ENCODE peak calls at places on chromosomes 5 and 9, in ten cellular contexts. L is lower leg skin, T is IMR-90, Q is thyroid gland, M is HepG2, U is A549, C is sigmoid colon, J is upper lobe of left lung, F is gastrocnemius medialis, N is adrenal gland. B is an unnamed sample.
A peak's percentile ranks its signal among the peaks of the same experiment; 100 is the strongest.

GRCh38 chr5:41048986-41049385 is 22.2 kb downstream of the MROH2B start:
- DNase-seq in J (no peak), N (no peak), Q (no peak), L (no peak), C (no peak), T (no peak), U (no peak), F (no peak), M (no peak), B (no peak)

GRCh38 chr5:16787278-16787677 is 148.8 kb downstream of the MYO10 start:
- DNase-seq in N (no peak), F (no peak), C (no peak), Q (peak; percentile 23), J (no peak), L (no peak), T (no peak), M (no peak), U (no peak), B (peak; percentile 42)

GRCh38 chr9:136880651-136881050 is 5.7 kb upstream of the TRAF2 start:
- DNase-seq in M (no peak), Q (no peak), J (no peak), F (no peak), N (no peak), T (no peak), U (no peak), L (no peak), C (no peak), B (no peak)

GRCh38 chr5:142740903-142741302 is 29.3 kb upstream of the ARHGAP26 start:
- DNase-seq in U (no peak), L (no peak), J (no peak), N (no peak), T (no peak), M (no peak), F (peak; percentile 27), Q (no peak), C (no peak), B (no peak)

GRCh38 chr5:54624671-54625583 is 107.4 kb downstream of the SNX18 start:
- DNase-seq in M (no peak), T (peak; percentile 77), Q (no peak), L (no peak), J (no peak), F (no peak), U (no peak), N (no peak), C (no peak), B (no peak)

GRCh38 chr5:154189256-154189818 is 1.2 kb upstream of the GALNT10 start:
- DNase-seq in Q (peak; percentile 64), N (peak; percentile 55), T (no peak), M (no peak), C (peak; percentile 75), L (no peak), J (no peak), F (no peak), U (no peak), B (no peak)

GRCh38 chr9:100465270-100465669 is 7.7 kb upstream of the TMEFF1 start:
- DNase-seq in Q (no peak), N (no peak), L (no peak), U (no peak), T (no peak), F (no peak), J (no peak), C (no peak), M (peak; percentile 81), B (no peak)

GRCh38 chr9:36873247-36873875 is 160.7 kb downstream of the PAX5 start:
- DNase-seq in F (peak; percentile 29), U (peak; percentile 83), C (peak; percentile 67), M (peak; percentile 62), N (peak; percentile 64), L (no peak), T (peak; percentile 49), J (peak; percentile 56), Q (peak; percentile 76), B (peak; percentile 81)

GRCh38 chr5:113163328-113163727 is 186.7 kb downstream of the DCP2 start:
- DNase-seq in L (no peak), C (no peak), F (no peak), M (no peak), T (peak; percentile 36), N (no peak), J (no peak), Q (no peak), U (no peak), B (no peak)

GRCh38 chr9:94150890-94151660 is 66.8 kb downstream of the PTPDC1 start:
- DNase-seq in N (no peak), T (no peak), J (no peak), Q (no peak), M (peak; percentile 27), U (no peak), C (no peak), F (no peak), L (no peak), B (no peak)

GRCh38 chr9:108056083-108056804 is 566.7 kb upstream of the KLF4 start:
- DNase-seq in M (no peak), J (no peak), C (no peak), T (peak; percentile 78), F (no peak), Q (no peak), N (no peak), L (no peak), U (no peak), B (no peak)

GRCh38 chr9:135501261-135502167 is 1.0 kb downstream of the MRPS2 start:
- DNase-seq in M (no peak), L (no peak), N (no peak), J (no peak), U (peak; percentile 83), C (peak; percentile 36), T (no peak), Q (no peak), F (no peak), B (peak; percentile 59)

GRCh38 chr5:131581710-131582109 is 53.3 kb downstream of the RAPGEF6 start:
- DNase-seq in J (no peak), C (no peak), Q (no peak), L (no peak), M (peak; percentile 39), N (no peak), U (no peak), F (no peak), T (no peak), B (no peak)

GRCh38 chr9:76901801-76902200 is 4.1 kb downstream of the PRUNE2 start:
- DNase-seq in U (no peak), F (no peak), N (no peak), J (no peak), T (no peak), Q (no peak), L (no peak), C (peak; percentile 80), M (no peak), B (no peak)

GRCh38 chr5:148653840-148654781 is at the start of gene HTR4:
- DNase-seq in C (peak; percentile 58), F (no peak), Q (no peak), M (no peak), U (no peak), L (no peak), T (no peak), J (no peak), N (peak; percentile 26), B (no peak)

GRCh38 chr5:79976759-79977515 is 14.1 kb downstream of the MTX3 start:
- DNase-seq in J (no peak), N (no peak), M (no peak), C (no peak), F (no peak), L (no peak), Q (no peak), T (peak; percentile 44), U (no peak), B (no peak)

GRCh38 chr9:79028101-79028500 is 543.7 kb upstream of the TLE4 start:
- DNase-seq in U (no peak), J (no peak), Q (no peak), C (no peak), F (no peak), N (no peak), M (no peak), T (peak; percentile 73), L (no peak), B (no peak)

GRCh38 chr5:125865166-125865815 is 557.9 kb upstream of the GRAMD2B start:
- DNase-seq in M (no peak), N (no peak), T (peak; percentile 3), C (no peak), Q (no peak), J (no peak), L (no peak), F (no peak), U (no peak), B (no peak)

GRCh38 chr5:43603535-43604363 is 769 bp downstream of the NNT start:
- DNase-seq in L (peak; percentile 91), M (peak; percentile 31), U (no peak), C (peak; percentile 84), F (peak; percentile 93), T (peak; percentile 33), J (peak; percentile 87), N (peak; percentile 91), Q (peak; percentile 86), B (peak; percentile 83)
- TF ChIP-seq POLR2A in L (no peak), M (no peak), U (no peak), C (peak; percentile 26), F (peak; percentile 92), T (no peak), J (no peak), N (peak; percentile 88), Q (no peak), B (no peak)

GRCh38 chr5:69493235-69493925 is 790 bp downstream of the OCLN start:
- DNase-seq in Q (peak; percentile 78), T (no peak), N (no peak), F (no peak), C (no peak), L (no peak), U (peak; percentile 56), J (peak; percentile 55), M (no peak), B (peak; percentile 53)
- H3K4me3 ChIP-seq in Q (peak overlapping the region; percentile 84), T (peak overlapping the region; percentile 55), N (no peak overlapping the region), F (peak overlapping the region; percentile 57), C (peak overlapping the region; percentile 48), L (peak overlapping the region; percentile 39), U (peak overlapping the region; percentile 95), J (peak overlapping the region; percentile 93), M (peak overlapping the region; percentile 92), B (peak overlapping the region; percentile 70)

DNA sequence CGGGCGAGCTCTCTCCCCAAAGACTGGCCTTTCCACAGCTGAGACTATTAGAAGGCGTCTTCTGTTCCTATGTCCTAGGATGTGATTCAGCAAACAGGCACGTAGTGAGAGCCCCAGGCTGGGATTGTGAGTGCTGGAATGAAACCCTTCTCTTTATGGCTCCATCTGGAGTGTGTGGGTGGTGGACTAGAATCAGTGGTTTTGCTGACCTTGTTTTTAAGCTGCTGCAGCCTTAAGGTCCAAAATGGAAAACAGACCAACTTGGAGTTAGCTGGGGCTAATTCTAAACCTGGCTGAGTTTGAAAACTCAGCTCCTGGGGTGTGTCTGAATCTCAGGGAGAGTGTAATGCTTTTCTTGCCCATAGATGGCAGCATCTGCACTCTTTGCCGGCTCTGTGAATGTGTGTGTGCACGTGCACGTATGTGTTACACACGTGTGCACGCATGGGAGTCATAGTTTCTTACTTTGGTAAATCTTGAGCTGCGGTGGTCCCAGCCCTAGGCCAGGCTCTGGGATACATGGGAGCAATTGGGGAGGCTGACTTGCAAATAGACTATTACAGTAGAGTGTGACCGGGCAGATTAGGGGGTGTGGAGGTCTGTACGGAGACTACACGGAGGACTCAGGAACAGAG is 10.7 kb downstream of the GSN start:
- DNase-seq in M (no peak), F (peak; percentile 51), N (peak; percentile 85), J (peak; percentile 73), L (peak; percentile 94), T (peak; percentile 99), C (peak; percentile 94), Q (peak; percentile 77), U (no peak), B (peak; percentile 58)
- TF ChIP-seq POLR2A in M (no peak), F (no peak), N (peak; percentile 44), J (no peak), L (no peak), T (no peak), C (no peak), Q (no peak), U (no peak), B (no peak)

GRCh38 chr9:126986506-126986951 is 71.9 kb downstream of the RALGPS1 start:
- DNase-seq in N (no peak), T (no peak), L (no peak), F (no peak), C (no peak), J (no peak), U (peak; percentile 9), Q (no peak), M (peak; percentile 46), B (no peak)
- H3K4me3 ChIP-seq in N (no peak overlapping the region), T (no peak overlapping the region), L (no peak overlapping the region), F (no peak overlapping the region), C (no peak overlapping the region), J (no peak overlapping the region), U (no peak overlapping the region), Q (no peak overlapping the region), M (no peak overlapping the region), B (no peak overlapping the region)

B was measured in stomach.